ENCODE peak calls at places on chromosome 9, in eight cellular contexts. One of them, this sample, is unnamed.

GRCh38 chr9:134502261-134503211 is 139.1 kb upstream of the COL5A1 start:
- ATAC-seq in Panc1: peak
- ATAC-seq in GM12878: no peak
- ATAC-seq in HepG2: peak
- ATAC-seq in upper lobe of left lung: peak
- ATAC-seq in GM23338: peak
- ATAC-seq in HCT116: peak
- ATAC-seq in K562: peak
- ATAC-seq in this sample: peak

GRCh38 chr9:2346277-2346913 is 275.2 kb upstream of the VLDLR start:
- ATAC-seq in Panc1: no peak
- ATAC-seq in GM12878: no peak
- ATAC-seq in GM23338: no peak
- ATAC-seq in HCT116: no peak
- ATAC-seq in K562: no peak
- ATAC-seq in HepG2: no peak
- ATAC-seq in upper lobe of left lung: no peak
- ATAC-seq in this sample: no peak

GRCh38 chr9:693460-694390 is 147.8 kb upstream of the DMRT1 start:
- ATAC-seq in HepG2: no peak
- ATAC-seq in upper lobe of left lung: no peak
- ATAC-seq in K562: no peak
- ATAC-seq in GM23338: peak
- ATAC-seq in HCT116: no peak
- ATAC-seq in Panc1: no peak
- ATAC-seq in GM12878: no peak
- ATAC-seq in this sample: peak

GRCh38 chr9:113474372-113474771 is 10.8 kb downstream of the RGS3 start:
- ATAC-seq in GM23338: no peak
- ATAC-seq in Panc1: no peak
- ATAC-seq in HCT116: no peak
- ATAC-seq in upper lobe of left lung: no peak
- ATAC-seq in K562: no peak
- ATAC-seq in HepG2: no peak
- ATAC-seq in GM12878: no peak
- ATAC-seq in this sample: no peak

GRCh38 chr9:27341545-27342294 is 44.8 kb upstream of the EQTN start:
- ATAC-seq in HepG2: no peak
- ATAC-seq in GM23338: no peak
- ATAC-seq in GM12878: peak
- ATAC-seq in K562: no peak
- ATAC-seq in Panc1: no peak
- ATAC-seq in upper lobe of left lung: no peak
- ATAC-seq in HCT116: no peak
- ATAC-seq in this sample: peak

GRCh38 chr9:126366366-126367011 is 39.9 kb downstream of the MVB12B start:
- ATAC-seq in HepG2: no peak
- ATAC-seq in HCT116: no peak
- ATAC-seq in GM12878: no peak
- ATAC-seq in GM23338: no peak
- ATAC-seq in Panc1: no peak
- ATAC-seq in K562: no peak
- ATAC-seq in upper lobe of left lung: no peak
- ATAC-seq in this sample: peak

GRCh38 chr9:135139366-135139965 is 52.0 kb downstream of the OLFM1 start:
- ATAC-seq in upper lobe of left lung: no peak
- ATAC-seq in HCT116: peak
- ATAC-seq in HepG2: no peak
- ATAC-seq in K562: peak
- ATAC-seq in GM23338: peak
- ATAC-seq in Panc1: no peak
- ATAC-seq in GM12878: no peak
- ATAC-seq in this sample: no peak

GRCh38 chr9:113705938-113706519 is 170.1 kb upstream of the ZNF618 start:
- ATAC-seq in GM12878: no peak
- ATAC-seq in Panc1: no peak
- ATAC-seq in K562: no peak
- ATAC-seq in upper lobe of left lung: peak
- ATAC-seq in HepG2: peak
- ATAC-seq in HCT116: no peak
- ATAC-seq in GM23338: peak
- ATAC-seq in this sample: no peak

GRCh38 chr9:84513473-84513872 is 156.1 kb upstream of the NTRK2 start:
- ATAC-seq in GM23338: no peak
- ATAC-seq in Panc1: no peak
- ATAC-seq in HCT116: no peak
- ATAC-seq in HepG2: no peak
- ATAC-seq in GM12878: no peak
- ATAC-seq in upper lobe of left lung: no peak
- ATAC-seq in K562: no peak
- ATAC-seq in this sample: no peak

GRCh38 chr9:83458530-83458929 is 79.7 kb downstream of the FRMD3 start:
- ATAC-seq in HCT116: no peak
- ATAC-seq in Panc1: no peak
- ATAC-seq in K562: no peak
- ATAC-seq in GM23338: no peak
- ATAC-seq in GM12878: no peak
- ATAC-seq in upper lobe of left lung: no peak
- ATAC-seq in HepG2: no peak
- ATAC-seq in this sample: no peak

GRCh38 chr9:131042666-131043065 is 33.7 kb downstream of the LAMC3 start:
- ATAC-seq in GM12878: peak
- ATAC-seq in HCT116: no peak
- ATAC-seq in HepG2: no peak
- ATAC-seq in K562: no peak
- ATAC-seq in Panc1: no peak
- ATAC-seq in upper lobe of left lung: no peak
- ATAC-seq in GM23338: no peak
- ATAC-seq in this sample: no peak

GRCh38 chr9:93268551-93269314 is 84.8 kb downstream of the WNK2 start:
- ATAC-seq in upper lobe of left lung: no peak
- ATAC-seq in HCT116: no peak
- ATAC-seq in Panc1: no peak
- ATAC-seq in K562: no peak
- ATAC-seq in GM12878: peak
- ATAC-seq in GM23338: no peak
- ATAC-seq in HepG2: no peak
- ATAC-seq in this sample: no peak

GRCh38 chr9:8338249-8338721 is 538.7 kb upstream of the DMAC1 start:
- ATAC-seq in HepG2: no peak
- ATAC-seq in GM12878: no peak
- ATAC-seq in Panc1: no peak
- ATAC-seq in upper lobe of left lung: no peak
- ATAC-seq in HCT116: no peak
- ATAC-seq in GM23338: no peak
- ATAC-seq in K562: no peak
- ATAC-seq in this sample: no peak

GRCh38 chr9:93315118-93315517 is 131.2 kb downstream of the WNK2 start:
- ATAC-seq in K562: no peak
- ATAC-seq in GM12878: no peak
- ATAC-seq in GM23338: no peak
- ATAC-seq in Panc1: no peak
- ATAC-seq in HepG2: no peak
- ATAC-seq in HCT116: no peak
- ATAC-seq in upper lobe of left lung: no peak
- ATAC-seq in this sample: no peak

GRCh38 chr9:134158242-134158641 is 6.1 kb downstream of the RNU6ATAC start:
- ATAC-seq in GM12878: no peak
- ATAC-seq in K562: no peak
- ATAC-seq in Panc1: no peak
- ATAC-seq in HCT116: no peak
- ATAC-seq in upper lobe of left lung: no peak
- ATAC-seq in HepG2: no peak
- ATAC-seq in GM23338: no peak
- ATAC-seq in this sample: no peak

GRCh38 chr9:88775559-88775958 is 215.7 kb upstream of the S1PR3 start:
- ATAC-seq in GM23338: no peak
- ATAC-seq in upper lobe of left lung: no peak
- ATAC-seq in HCT116: no peak
- ATAC-seq in Panc1: no peak
- ATAC-seq in K562: no peak
- ATAC-seq in GM12878: no peak
- ATAC-seq in HepG2: no peak
- ATAC-seq in this sample: no peak

GRCh38 chr9:99362317-99362716 is 140.2 kb downstream of the SEC61B start:
- ATAC-seq in HepG2: peak
- ATAC-seq in Panc1: no peak
- ATAC-seq in K562: no peak
- ATAC-seq in GM23338: no peak
- ATAC-seq in upper lobe of left lung: no peak
- ATAC-seq in HCT116: no peak
- ATAC-seq in GM12878: no peak
- ATAC-seq in this sample: no peak

GRCh38 chr9:99359336-99359735 is 137.3 kb downstream of the SEC61B start:
- ATAC-seq in K562: no peak
- ATAC-seq in HCT116: peak
- ATAC-seq in GM23338: no peak
- ATAC-seq in Panc1: no peak
- ATAC-seq in upper lobe of left lung: no peak
- ATAC-seq in GM12878: no peak
- ATAC-seq in HepG2: no peak
- ATAC-seq in this sample: no peak

GRCh38 chr9:99361827-99362226 is 139.7 kb downstream of the SEC61B start:
- ATAC-seq in upper lobe of left lung: peak
- ATAC-seq in HCT116: no peak
- ATAC-seq in K562: no peak
- ATAC-seq in GM23338: peak
- ATAC-seq in HepG2: peak
- ATAC-seq in Panc1: no peak
- ATAC-seq in GM12878: peak
- ATAC-seq in this sample: no peak

GRCh38 chr9:99358668-99359067 is 136.6 kb downstream of the SEC61B start:
- ATAC-seq in upper lobe of left lung: no peak
- ATAC-seq in GM12878: no peak
- ATAC-seq in Panc1: no peak
- ATAC-seq in HCT116: no peak
- ATAC-seq in HepG2: no peak
- ATAC-seq in K562: no peak
- ATAC-seq in GM23338: no peak
- ATAC-seq in this sample: no peak

DNA sequence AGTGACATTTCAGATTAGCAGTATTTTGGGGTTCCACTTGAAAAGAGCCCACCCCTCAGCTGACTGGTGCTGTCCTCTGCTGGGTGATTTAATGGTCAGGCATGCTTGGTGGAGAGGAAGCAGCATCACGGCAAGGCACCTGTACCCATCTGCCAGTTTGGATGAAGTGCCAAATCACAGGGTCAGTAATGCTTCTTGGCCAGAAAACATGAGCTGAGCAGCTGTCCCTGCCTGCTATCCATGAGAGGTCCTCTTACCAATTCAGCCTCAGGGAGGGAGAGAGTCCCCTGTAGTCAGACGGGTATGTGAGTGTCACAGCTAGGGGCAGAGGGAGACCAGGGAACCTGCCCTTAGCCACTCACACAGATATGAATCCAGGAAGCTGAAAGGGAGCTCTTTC is 137.9 kb downstream of the SEC61B start:
- ATAC-seq in Panc1: no peak
- ATAC-seq in HCT116: peak
- ATAC-seq in GM12878: no peak
- ATAC-seq in upper lobe of left lung: no peak
- ATAC-seq in HepG2: no peak
- ATAC-seq in K562: no peak
- ATAC-seq in GM23338: no peak
- ATAC-seq in this sample: no peak
- H3K27ac ChIP-seq in Panc1: no peak
- H3K27ac ChIP-seq in HCT116: no peak
- H3K27ac ChIP-seq in GM12878: no peak
- H3K27ac ChIP-seq in upper lobe of left lung: no peak
- H3K27ac ChIP-seq in HepG2: no peak
- H3K27ac ChIP-seq in K562: no peak
- H3K27ac ChIP-seq in GM23338: no peak
- H3K27ac ChIP-seq in this sample: no peak

DNA sequence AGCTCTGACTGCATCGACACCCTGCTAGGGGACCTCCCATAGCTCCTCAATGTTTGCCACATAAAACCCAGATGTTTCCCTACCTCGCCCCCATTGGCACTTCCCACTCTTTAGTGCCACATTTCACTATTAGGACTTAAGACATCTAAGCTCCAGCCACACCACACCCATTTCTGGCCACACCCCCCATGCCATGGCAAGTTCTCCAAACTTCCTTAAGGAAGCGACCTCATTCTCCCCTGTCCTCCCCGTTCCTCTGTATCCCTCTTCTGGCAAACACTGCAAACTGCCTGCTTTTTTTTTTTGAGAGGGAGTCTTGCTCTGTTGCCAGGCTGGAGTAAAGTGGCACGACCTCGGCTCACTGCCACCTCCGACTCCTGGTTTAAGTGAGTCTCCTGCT is 62.9 kb downstream of the USP20 start:
- ATAC-seq in GM23338: peak
- ATAC-seq in HepG2: no peak
- ATAC-seq in Panc1: no peak
- ATAC-seq in HCT116: peak
- ATAC-seq in GM12878: no peak
- ATAC-seq in K562: no peak
- ATAC-seq in upper lobe of left lung: no peak
- ATAC-seq in this sample: peak
- TF ChIP-seq POLR2AphosphoS5 in GM23338: no peak
- TF ChIP-seq POLR2AphosphoS5 in HepG2: no peak
- TF ChIP-seq POLR2AphosphoS5 in Panc1: no peak
- TF ChIP-seq POLR2AphosphoS5 in HCT116: no peak
- TF ChIP-seq POLR2AphosphoS5 in GM12878: no peak
- TF ChIP-seq POLR2AphosphoS5 in K562: no peak
- TF ChIP-seq POLR2AphosphoS5 in upper lobe of left lung: no peak
- TF ChIP-seq POLR2AphosphoS5 in this sample: no peak

GRCh38 chr9:4684820-4685219 is 5.5 kb downstream of the CDC37L1 start:
- ATAC-seq in upper lobe of left lung: no peak
- ATAC-seq in Panc1: no peak
- ATAC-seq in GM23338: no peak
- ATAC-seq in K562: no peak
- ATAC-seq in HCT116: no peak
- ATAC-seq in GM12878: no peak
- ATAC-seq in HepG2: no peak
- ATAC-seq in this sample: no peak
- H3K27ac ChIP-seq in upper lobe of left lung: no peak
- H3K27ac ChIP-seq in Panc1: no peak
- H3K27ac ChIP-seq in GM23338: no peak
- H3K27ac ChIP-seq in K562: peak
- H3K27ac ChIP-seq in HCT116: no peak
- H3K27ac ChIP-seq in GM12878: no peak
- H3K27ac ChIP-seq in HepG2: no peak
- H3K27ac ChIP-seq in this sample: peak

DNA sequence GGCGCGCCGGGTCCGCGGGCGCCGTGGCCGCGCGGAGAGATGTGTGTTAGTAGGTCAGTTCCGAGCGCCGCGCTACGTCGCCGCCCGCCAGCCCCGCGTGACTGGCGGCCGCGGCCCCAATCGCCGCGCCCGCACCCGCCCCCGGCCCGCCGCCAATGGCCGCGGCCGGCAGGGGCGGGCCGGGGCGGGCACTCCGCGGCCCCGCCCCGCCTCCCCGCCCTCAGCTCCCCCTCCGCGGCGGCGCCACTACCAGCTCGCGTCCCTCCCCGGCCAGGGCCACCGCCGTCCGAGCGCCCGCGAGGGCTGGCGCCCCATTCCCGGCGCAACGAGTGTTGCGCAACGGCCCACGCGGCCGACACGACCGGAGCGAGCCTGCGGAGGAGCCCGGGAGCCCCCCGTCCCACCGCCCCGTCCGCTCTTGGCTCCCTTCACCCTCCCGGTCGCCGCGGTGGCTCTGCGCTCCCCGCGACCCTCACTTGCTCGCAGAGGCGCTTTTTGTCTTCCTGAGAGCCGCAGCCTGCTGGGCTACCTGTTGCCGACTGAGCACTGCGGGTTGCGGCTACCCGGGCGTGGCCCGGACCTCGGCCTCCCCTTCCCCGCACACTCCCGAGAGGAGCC is at the start of gene NFIL3:
- ATAC-seq in K562: peak
- ATAC-seq in GM12878: peak
- ATAC-seq in HepG2: peak
- ATAC-seq in upper lobe of left lung: peak
- ATAC-seq in HCT116: peak
- ATAC-seq in GM23338: peak
- ATAC-seq in Panc1: peak
- ATAC-seq in this sample: peak
- TF ChIP-seq POLR2AphosphoS5 in K562: peak
- TF ChIP-seq POLR2AphosphoS5 in GM12878: no peak
- TF ChIP-seq POLR2AphosphoS5 in HepG2: peak
- TF ChIP-seq POLR2AphosphoS5 in upper lobe of left lung: peak
- TF ChIP-seq POLR2AphosphoS5 in HCT116: peak
- TF ChIP-seq POLR2AphosphoS5 in GM23338: peak
- TF ChIP-seq POLR2AphosphoS5 in Panc1: no peak
- TF ChIP-seq POLR2AphosphoS5 in this sample: peak

This sample was measured in gastroesophageal sphincter.